ENCODE peak calls at places on chromosomes 6 and 20, in six cellular contexts. One of them, this sample, is unnamed.

GRCh38 chr20:41232971-41233926 is 84.3 kb downstream of the ZHX3 start:
- DNase-seq in stimulated activated CD8-positive, alpha-beta memory T cell treated with anti-CD3 and anti-CD28 coated beads, Interleukin-7, amount 100 ng/mL, for 4 hours: no peak
- DNase-seq in posterior cingulate gyrus: no peak
- DNase-seq in spleen: no peak
- DNase-seq in activated naive CD4-positive, alpha-beta T cell treated with anti-CD3 and anti-CD28 coated beads, Interleukin-2, amount 10 ng/mL, durations not matched to agents 7 days and 5 days: no peak
- DNase-seq in HCT116: no peak
- DNase-seq in this sample: peak

GRCh38 chr6:47404436-47404835 is 73.2 kb upstream of the CD2AP start:
- DNase-seq in stimulated activated CD8-positive, alpha-beta memory T cell treated with anti-CD3 and anti-CD28 coated beads, Interleukin-7, amount 100 ng/mL, for 4 hours: no peak
- DNase-seq in posterior cingulate gyrus: no peak
- DNase-seq in spleen: no peak
- DNase-seq in activated naive CD4-positive, alpha-beta T cell treated with anti-CD3 and anti-CD28 coated beads, Interleukin-2, amount 10 ng/mL, durations not matched to agents 7 days and 5 days: no peak
- DNase-seq in HCT116: no peak
- DNase-seq in this sample: no peak

GRCh38 chr6:70390067-70390466 is 23.2 kb upstream of the FAM135A start:
- DNase-seq in stimulated activated CD8-positive, alpha-beta memory T cell treated with anti-CD3 and anti-CD28 coated beads, Interleukin-7, amount 100 ng/mL, for 4 hours: no peak
- DNase-seq in posterior cingulate gyrus: no peak
- DNase-seq in spleen: no peak
- DNase-seq in activated naive CD4-positive, alpha-beta T cell treated with anti-CD3 and anti-CD28 coated beads, Interleukin-2, amount 10 ng/mL, durations not matched to agents 7 days and 5 days: no peak
- DNase-seq in HCT116: no peak
- DNase-seq in this sample: no peak

GRCh38 chr20:3454821-3455220 is 16.0 kb upstream of the ATRN start:
- DNase-seq in stimulated activated CD8-positive, alpha-beta memory T cell treated with anti-CD3 and anti-CD28 coated beads, Interleukin-7, amount 100 ng/mL, for 4 hours: no peak
- DNase-seq in posterior cingulate gyrus: no peak
- DNase-seq in spleen: no peak
- DNase-seq in activated naive CD4-positive, alpha-beta T cell treated with anti-CD3 and anti-CD28 coated beads, Interleukin-2, amount 10 ng/mL, durations not matched to agents 7 days and 5 days: no peak
- DNase-seq in HCT116: no peak
- DNase-seq in this sample: no peak

GRCh38 chr20:20368414-20369352 is 779 bp downstream of the INSM1 start:
- DNase-seq in stimulated activated CD8-positive, alpha-beta memory T cell treated with anti-CD3 and anti-CD28 coated beads, Interleukin-7, amount 100 ng/mL, for 4 hours: no peak
- DNase-seq in posterior cingulate gyrus: no peak
- DNase-seq in spleen: no peak
- DNase-seq in activated naive CD4-positive, alpha-beta T cell treated with anti-CD3 and anti-CD28 coated beads, Interleukin-2, amount 10 ng/mL, durations not matched to agents 7 days and 5 days: peak
- DNase-seq in HCT116: no peak
- DNase-seq in this sample: no peak

GRCh38 chr20:17504326-17504897 is 26.8 kb downstream of the BFSP1 start:
- DNase-seq in stimulated activated CD8-positive, alpha-beta memory T cell treated with anti-CD3 and anti-CD28 coated beads, Interleukin-7, amount 100 ng/mL, for 4 hours: no peak
- DNase-seq in posterior cingulate gyrus: no peak
- DNase-seq in spleen: peak
- DNase-seq in activated naive CD4-positive, alpha-beta T cell treated with anti-CD3 and anti-CD28 coated beads, Interleukin-2, amount 10 ng/mL, durations not matched to agents 7 days and 5 days: peak
- DNase-seq in HCT116: no peak
- DNase-seq in this sample: no peak

GRCh38 chr6:116278478-116278822 is 1.3 kb downstream of the TSPYL1 start:
- DNase-seq in stimulated activated CD8-positive, alpha-beta memory T cell treated with anti-CD3 and anti-CD28 coated beads, Interleukin-7, amount 100 ng/mL, for 4 hours: no peak
- DNase-seq in posterior cingulate gyrus: no peak
- DNase-seq in spleen: peak
- DNase-seq in activated naive CD4-positive, alpha-beta T cell treated with anti-CD3 and anti-CD28 coated beads, Interleukin-2, amount 10 ng/mL, durations not matched to agents 7 days and 5 days: no peak
- DNase-seq in HCT116: no peak
- DNase-seq in this sample: no peak

GRCh38 chr20:20364016-20364746 is 3.7 kb upstream of the INSM1 start:
- DNase-seq in stimulated activated CD8-positive, alpha-beta memory T cell treated with anti-CD3 and anti-CD28 coated beads, Interleukin-7, amount 100 ng/mL, for 4 hours: no peak
- DNase-seq in posterior cingulate gyrus: no peak
- DNase-seq in spleen: peak
- DNase-seq in activated naive CD4-positive, alpha-beta T cell treated with anti-CD3 and anti-CD28 coated beads, Interleukin-2, amount 10 ng/mL, durations not matched to agents 7 days and 5 days: no peak
- DNase-seq in HCT116: no peak
- DNase-seq in this sample: no peak

GRCh38 chr6:150464966-150465365 is 96.2 kb downstream of the IYD start:
- DNase-seq in stimulated activated CD8-positive, alpha-beta memory T cell treated with anti-CD3 and anti-CD28 coated beads, Interleukin-7, amount 100 ng/mL, for 4 hours: no peak
- DNase-seq in posterior cingulate gyrus: no peak
- DNase-seq in spleen: no peak
- DNase-seq in activated naive CD4-positive, alpha-beta T cell treated with anti-CD3 and anti-CD28 coated beads, Interleukin-2, amount 10 ng/mL, durations not matched to agents 7 days and 5 days: no peak
- DNase-seq in HCT116: no peak
- DNase-seq in this sample: no peak

GRCh38 chr6:3438190-3439167 is 18.4 kb downstream of the SLC22A23 start:
- DNase-seq in stimulated activated CD8-positive, alpha-beta memory T cell treated with anti-CD3 and anti-CD28 coated beads, Interleukin-7, amount 100 ng/mL, for 4 hours: no peak
- DNase-seq in posterior cingulate gyrus: no peak
- DNase-seq in spleen: no peak
- DNase-seq in activated naive CD4-positive, alpha-beta T cell treated with anti-CD3 and anti-CD28 coated beads, Interleukin-2, amount 10 ng/mL, durations not matched to agents 7 days and 5 days: no peak
- DNase-seq in HCT116: no peak
- DNase-seq in this sample: peak

This sample was measured in EL.